ENCODE peak calls at places on chromosomes 16 and 17, in four cellular contexts. R is GM12892, V is tibial nerve, A is breast epithelium. B is an unnamed sample.

GRCh38 chr17:45277992-45278391 is 16.1 kb upstream of the SPATA32 start:
- DNase-seq in R (no peak), V (no peak), A (no peak), B (no peak)

GRCh38 chr16:716250-716607 is 1.3 kb downstream of the METRN start:
- DNase-seq in R (no peak), V (peak), A (peak), B (peak)

GRCh38 chr17:46850688-46851028 is 725 bp upstream of the WNT9B start:
- DNase-seq in R (no peak), V (no peak), A (no peak), B (no peak)

GRCh38 chr16:62036101-62036806 is at the start of gene CDH8:
- DNase-seq in R (no peak), V (no peak), A (no peak), B (no peak)

GRCh38 chr17:64130559-64131001 is 636 bp upstream of the ERN1 start:
- DNase-seq in R (no peak), V (no peak), A (no peak), B (no peak)

GRCh38 chr17:40553694-40554534 is 11.4 kb downstream of the CCR7 start:
- DNase-seq in R (no peak), V (peak), A (no peak), B (no peak)

GRCh38 chr17:35684046-35684802 is 47.2 kb upstream of the RASL10B start:
- DNase-seq in R (no peak), V (no peak), A (no peak), B (peak)

GRCh38 chr16:56226187-56226586 is 34.9 kb downstream of the GNAO1 start:
- DNase-seq in R (no peak), V (no peak), A (no peak), B (no peak)

GRCh38 chr17:66737524-66737923 is 97.4 kb upstream of the CACNG5 start:
- DNase-seq in R (no peak), V (no peak), A (no peak), B (no peak)

GRCh38 chr17:40313660-40314556 is 4.9 kb downstream of the RARA start:
- DNase-seq in R (no peak), V (peak), A (no peak), B (no peak)

GRCh38 chr16:63804126-63804525 is 1317.7 kb downstream of the CDH11 start:
- DNase-seq in R (no peak), V (no peak), A (no peak), B (no peak)

GRCh38 chr16:81265658-81266451 is 27.4 kb downstream of the BCO1 start:
- DNase-seq in R (no peak), V (peak), A (peak), B (no peak)

GRCh38 chr16:66152841-66153525 is 213.5 kb upstream of the CDH5 start:
- DNase-seq in R (no peak), V (no peak), A (no peak), B (no peak)

GRCh38 chr16:23514381-23515152 is 4.3 kb upstream of the GGA2 start:
- DNase-seq in R (no peak), V (no peak), A (no peak), B (no peak)

GRCh38 chr17:33582661-33583060 is 289.6 kb upstream of the ASIC2 start:
- DNase-seq in R (no peak), V (no peak), A (no peak), B (no peak)

GRCh38 chr16:29862383-29862883 is 593 bp downstream of the CDIPT start:
- DNase-seq in R (no peak), V (no peak), A (no peak), B (no peak)

GRCh38 chr17:19411641-19412040 is 609 bp downstream of the RNF112 start:
- DNase-seq in R (no peak), V (no peak), A (no peak), B (no peak)

GRCh38 chr16:79100456-79100855 is 500.1 kb downstream of the MAF start:
- DNase-seq in R (no peak), V (no peak), A (no peak), B (no peak)

GRCh38 chr17:78368854-78369495 is 9.1 kb upstream of the SOCS3 start:
- DNase-seq in R (no peak), V (no peak), A (no peak), B (no peak)

GRCh38 chr17:61285483-61286320 is 113.9 kb upstream of the TBX2 start:
- DNase-seq in R (no peak), V (no peak), A (no peak), B (no peak)

GRCh38 chr17:4448197-4448980 is 14.6 kb downstream of the SPNS3 start:
- DNase-seq in R (no peak), V (no peak), A (no peak), B (peak)

GRCh38 chr17:78962345-78962983 is 17.3 kb downstream of the LGALS3BP start:
- DNase-seq in R (no peak), V (no peak), A (no peak), B (no peak)

GRCh38 chr17:27563532-27563931 is 67.5 kb upstream of the LGALS9 start:
- DNase-seq in R (no peak), V (no peak), A (no peak), B (no peak)

GRCh38 chr17:7851438-7852261 is 3.2 kb upstream of the TMEM88 start:
- DNase-seq in R (peak), V (peak), A (peak), B (peak)

GRCh38 chr16:53884748-53885147 is 180.8 kb downstream of the FTO start:
- DNase-seq in R (no peak), V (no peak), A (no peak), B (no peak)
- TF ChIP-seq POLR2A in R (no peak), V (no peak), A (no peak), B (no peak)

DNA sequence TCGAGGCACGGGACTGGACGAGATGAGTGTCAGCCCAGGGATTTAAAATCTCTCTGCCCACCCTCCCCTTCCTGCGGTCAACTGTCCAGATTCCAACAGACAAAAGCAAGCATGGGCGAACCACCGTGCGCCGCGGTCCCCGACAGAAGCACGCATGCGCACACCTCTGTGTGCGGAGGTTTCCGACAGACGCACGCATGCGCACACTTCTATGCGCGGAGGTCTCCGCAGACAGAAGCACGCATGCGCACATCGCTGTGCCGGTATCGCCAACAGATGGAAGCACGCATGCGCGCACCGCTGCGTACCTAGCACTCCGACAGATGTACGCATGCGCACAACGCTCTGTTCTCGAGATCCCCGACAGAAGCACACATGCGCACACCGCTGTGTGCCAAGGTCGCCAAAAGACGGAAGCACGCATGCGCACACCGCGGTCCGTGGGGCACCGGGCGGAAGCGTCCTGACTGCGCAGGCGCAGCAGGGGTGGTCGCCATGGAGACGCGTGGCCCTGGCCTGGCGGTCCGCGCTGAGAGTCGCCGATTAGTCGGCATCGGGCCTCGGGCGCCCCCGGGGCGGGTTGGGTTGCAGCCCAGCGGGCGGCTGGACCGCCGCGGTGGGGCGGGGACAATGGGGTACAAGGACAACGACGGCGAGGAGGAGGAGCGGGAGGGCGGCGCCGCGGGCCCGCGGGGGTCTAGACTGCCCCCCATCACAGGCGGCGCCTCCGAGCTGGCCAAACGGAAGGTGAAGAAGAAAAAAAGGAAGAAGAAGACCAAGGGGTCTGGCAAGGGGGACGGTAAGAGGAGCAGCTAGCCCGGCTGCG is 57.5 kb upstream of the RPH3AL start:
- DNase-seq in R (peak), V (peak), A (peak), B (peak)
- TF ChIP-seq POLR2A in R (peak), V (peak), A (no peak), B (peak)

DNA sequence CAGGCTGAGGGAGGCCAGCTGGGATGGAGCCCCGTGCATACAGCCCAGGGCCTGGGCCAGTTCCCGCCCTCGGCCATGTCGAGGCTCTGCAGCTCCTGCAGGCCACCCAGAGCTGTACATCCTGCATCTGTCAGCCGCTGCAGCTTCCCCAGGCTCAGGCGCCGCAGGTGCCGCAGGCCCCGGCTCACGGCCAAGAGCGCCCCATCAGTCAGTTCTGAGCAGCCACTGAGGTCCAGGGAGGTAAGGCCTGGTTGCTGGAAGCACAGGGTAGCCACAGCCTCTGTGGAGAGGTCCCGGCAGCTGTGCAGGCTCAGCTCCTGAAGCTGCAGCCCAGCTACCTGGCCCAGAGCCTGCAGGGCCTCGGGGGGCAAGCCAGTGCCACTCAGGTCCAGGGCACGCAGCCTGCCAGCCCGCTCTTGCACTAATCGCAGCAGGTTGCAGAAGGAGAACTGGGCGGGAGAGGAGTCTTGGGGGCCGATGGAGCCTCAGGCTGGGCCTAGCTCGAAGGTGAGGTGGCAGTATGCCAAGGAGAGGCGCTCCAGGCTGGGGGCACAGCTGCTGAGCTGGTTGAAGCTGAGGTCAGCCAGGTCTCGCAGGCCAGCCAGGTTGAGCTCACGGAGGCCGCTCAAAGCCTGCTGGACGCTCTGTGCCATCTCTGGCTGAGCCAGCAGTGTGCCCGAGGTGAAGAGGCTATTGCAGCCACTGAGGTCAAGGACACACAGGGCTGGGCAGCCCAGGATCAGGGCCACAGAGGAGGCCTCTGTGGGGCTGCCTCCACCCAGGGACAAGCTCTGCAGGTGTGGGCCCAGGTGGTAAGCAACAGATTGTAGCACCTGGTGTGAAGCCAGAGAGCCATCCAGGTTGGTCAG is 11.4 kb downstream of the ELMO3 start:
- DNase-seq in R (no peak), V (no peak), A (no peak), B (no peak)
- TF ChIP-seq POLR2A in R (no peak), V (no peak), A (no peak), B (no peak)

GRCh38 chr17:38752119-38752929 is at the start of gene PSMB3:
- DNase-seq in R (peak), V (peak), A (peak), B (peak)
- TF ChIP-seq POLR2A in R (peak), V (peak), A (no peak), B (peak)

GRCh38 chr17:49746791-49747490 is 17.0 kb downstream of the FAM117A start:
- DNase-seq in R (no peak), V (no peak), A (no peak), B (no peak)
- TF ChIP-seq POLR2A in R (peak), V (no peak), A (no peak), B (no peak)

GRCh38 chr16:70380919-70381603 is 34.4 kb downstream of the DDX19A start:
- DNase-seq in R (peak), V (peak), A (peak), B (peak)

GRCh38 chr16:70381604-70382342 is 35.1 kb downstream of the DDX19A start:
- DNase-seq in R (no peak), V (peak), A (no peak), B (no peak)

GRCh38 chr16:70377782-70378181 is 31.1 kb downstream of the DDX19A start:
- DNase-seq in R (no peak), V (no peak), A (no peak), B (no peak)

GRCh38 chr16:70380205-70380918 is 33.7 kb downstream of the DDX19A start:
- DNase-seq in R (no peak), V (no peak), A (peak), B (peak)

GRCh38 chr16:70378869-70379493 is 32.3 kb downstream of the DDX19A start:
- DNase-seq in R (no peak), V (no peak), A (no peak), B (no peak)
- TF ChIP-seq POLR2A in R (peak), V (no peak), A (no peak), B (no peak)

GRCh38 chr16:67773099-67773498 is 33.3 kb downstream of the RANBP10 start:
- DNase-seq in R (no peak), V (no peak), A (no peak), B (no peak)
- TF ChIP-seq POLR2A in R (no peak), V (no peak), A (no peak), B (no peak)

GRCh38 chr16:86501989-86502855 is 8.1 kb upstream of the FOXF1 start:
- DNase-seq in R (no peak), V (no peak), A (no peak), B (no peak)
- TF ChIP-seq POLR2A in R (no peak), V (no peak), A (no peak), B (no peak)

B was measured in H54.